ENCODE peak calls at places on chromosomes 11 and 22, in five cellular contexts. S is GM12878, H is A549, P is HepG2, O is K562. R is an unnamed sample.

GRCh38 chr22:42202048-42202447 is 68.4 kb downstream of the TCF20 start:
- DNase-seq in S (no peak), H (no peak), P (no peak), O (no peak), R (no peak)

GRCh38 chr11:8235925-8236324 is 27.8 kb downstream of the LMO1 start:
- DNase-seq in S (no peak), H (no peak), P (no peak), O (no peak), R (no peak)

GRCh38 chr11:70176940-70177689 is 26.0 kb upstream of the FADD start:
- DNase-seq in S (no peak), H (peak; percentile 53), P (peak; percentile 13), O (peak; percentile 90), R (peak; percentile 82)

GRCh38 chr22:49783036-49783746 is 44.5 kb downstream of the BRD1 start:
- DNase-seq in S (no peak), H (no peak), P (no peak), O (no peak), R (no peak)

GRCh38 chr11:78420796-78421209 is 3.2 kb upstream of the GAB2 start:
- DNase-seq in S (no peak), H (no peak), P (no peak), O (no peak), R (no peak)

GRCh38 chr11:1825785-1826451 is 8.9 kb upstream of the SYT8 start:
- DNase-seq in S (no peak), H (no peak), P (no peak), O (no peak), R (no peak)

GRCh38 chr11:71183878-71184277 is 68.5 kb downstream of the SHANK2 start:
- DNase-seq in S (no peak), H (no peak), P (no peak), O (no peak), R (no peak)

GRCh38 chr11:60657880-60658279 is 41.5 kb upstream of the MS4A8 start:
- DNase-seq in S (no peak), H (peak; percentile 16), P (peak; percentile 28), O (no peak), R (peak; percentile 11)

GRCh38 chr11:133656100-133656635 is 123.9 kb upstream of the OPCML start:
- DNase-seq in S (no peak), H (no peak), P (no peak), O (no peak), R (no peak)

GRCh38 chr22:45892681-45893461 is 84.1 kb downstream of the WNT7B start:
- DNase-seq in S (no peak), H (no peak), P (no peak), O (no peak), R (no peak)

GRCh38 chr11:75100314-75100713 is 3.6 kb upstream of the OR2AT4 start:
- DNase-seq in S (peak; percentile 78), H (peak; percentile 87), P (no peak), O (peak; percentile 68), R (no peak)

GRCh38 chr11:61124574-61125309 is 22.5 kb downstream of the CD5 start:
- DNase-seq in S (no peak), H (no peak), P (no peak), O (no peak), R (no peak)

GRCh38 chr11:95922536-95923440 is 1.1 kb downstream of the MTMR2 start:
- DNase-seq in S (no peak), H (no peak), P (no peak), O (no peak), R (no peak)

DNA sequence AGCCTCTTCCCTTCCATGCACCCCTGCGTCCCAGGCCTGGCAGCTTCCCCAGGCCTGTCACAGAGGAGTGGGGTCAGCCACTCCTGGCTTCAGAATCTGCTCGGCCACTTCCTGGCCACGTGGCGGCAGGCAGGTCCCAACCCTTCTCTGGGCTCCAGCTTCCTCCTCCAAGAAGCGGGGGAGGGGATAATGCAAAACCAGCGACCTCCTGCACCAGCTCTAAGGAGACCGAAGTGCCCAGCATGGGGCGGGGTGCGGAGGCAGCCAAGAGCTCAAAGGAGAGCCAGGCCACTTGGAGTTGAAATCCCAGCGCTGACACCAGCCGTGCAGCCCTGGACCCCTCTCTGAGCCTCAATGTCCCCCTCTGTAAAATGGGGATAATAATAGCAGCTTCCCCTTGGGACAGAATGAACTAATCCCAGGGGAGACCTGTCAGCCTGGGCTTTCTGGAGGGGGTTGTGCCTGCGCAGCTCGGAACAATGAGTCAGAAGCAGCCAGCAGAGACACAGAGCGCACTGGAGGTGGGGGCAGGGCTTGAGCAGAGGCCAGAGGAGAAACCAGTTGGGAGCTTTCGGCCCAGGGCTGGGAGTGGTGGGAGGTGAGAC is 22.8 kb upstream of the PICK1 start:
- DNase-seq in S (peak; percentile 15), H (peak; percentile 82), P (peak; percentile 50), O (peak; percentile 81), R (peak; percentile 84)
- TF ChIP-seq JUNB in S (no peak), H (no peak), P (no peak), O (no peak), R (no peak)

GRCh38 chr11:73070653-73071052 is 71.5 kb downstream of the FCHSD2 start:
- DNase-seq in S (no peak), H (no peak), P (no peak), O (no peak), R (no peak)

GRCh38 chr11:73077454-73077853 is 64.7 kb downstream of the FCHSD2 start:
- DNase-seq in S (no peak), H (no peak), P (no peak), O (no peak), R (no peak)

GRCh38 chr11:73078631-73079030 is 63.5 kb downstream of the FCHSD2 start:
- DNase-seq in S (no peak), H (no peak), P (no peak), O (no peak), R (no peak)

GRCh38 chr11:73072935-73073481 is 69.1 kb downstream of the FCHSD2 start:
- DNase-seq in S (peak; percentile 72), H (peak; percentile 75), P (no peak), O (no peak), R (no peak)
- TF ChIP-seq JUNB in S (peak; percentile 76), H (no peak), P (no peak), O (no peak), R (no peak)

GRCh38 chr11:126502159-126502558 is 146.7 kb downstream of the ST3GAL4 start:
- DNase-seq in S (no peak), H (no peak), P (no peak), O (no peak), R (no peak)
- TF ChIP-seq JUNB in S (no peak), H (no peak), P (no peak), O (no peak), R (no peak)

GRCh38 chr11:102495161-102496042 is 35.1 kb downstream of the MMP7 start:
- DNase-seq in S (peak; percentile 79), H (peak; percentile 86), P (peak; percentile 86), O (peak; percentile 60), R (peak; percentile 90)

GRCh38 chr11:102493524-102493923 is 37.0 kb downstream of the MMP7 start:
- DNase-seq in S (no peak), H (no peak), P (peak; percentile 33), O (no peak), R (no peak)

GRCh38 chr11:102494216-102494615 is 36.3 kb downstream of the MMP7 start:
- DNase-seq in S (no peak), H (peak; percentile 89), P (peak; percentile 94), O (no peak), R (no peak)

GRCh38 chr11:102500829-102501228 is 29.7 kb downstream of the MMP7 start:
- DNase-seq in S (no peak), H (no peak), P (no peak), O (no peak), R (no peak)

GRCh38 chr11:102497061-102497460 is 33.5 kb downstream of the MMP7 start:
- DNase-seq in S (no peak), H (no peak), P (no peak), O (no peak), R (no peak)
- TF ChIP-seq JUNB in S (no peak), H (no peak), P (no peak), O (no peak), R (no peak)

GRCh38 chr11:27718346-27718852 is 18.1 kb upstream of the BDNF start:
- DNase-seq in S (no peak), H (peak; percentile 93), P (no peak), O (no peak), R (peak; percentile 93)
- TF ChIP-seq JUNB in S (no peak), H (no peak), P (no peak), O (no peak), R (no peak)

GRCh38 chr11:38019072-38019775 is 1421.2 kb upstream of the RAG2 start:
- DNase-seq in S (no peak), H (peak; percentile 1), P (peak; percentile 0), O (no peak), R (peak; percentile 20)

GRCh38 chr11:38013157-38013556 is 1415.1 kb upstream of the RAG2 start:
- DNase-seq in S (no peak), H (no peak), P (no peak), O (no peak), R (no peak)

DNA sequence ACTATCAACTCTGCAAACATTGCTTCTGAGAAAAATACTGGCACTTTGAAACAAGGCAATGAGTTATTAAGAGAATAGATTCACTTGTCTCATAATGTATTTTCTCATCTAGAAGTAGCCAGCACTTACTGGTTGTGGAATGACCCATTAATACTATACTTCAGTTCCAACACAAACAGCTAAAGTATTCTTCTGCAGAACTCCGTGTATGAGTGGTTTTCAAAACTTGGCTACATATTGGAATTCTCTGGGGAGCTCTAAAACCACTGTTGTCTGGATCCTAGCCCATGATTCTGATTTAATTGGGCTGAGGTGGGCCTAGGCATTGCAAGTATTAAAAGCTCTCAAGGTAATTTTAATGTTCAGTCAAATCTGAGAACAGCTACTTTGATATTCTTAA is 1416.4 kb upstream of the RAG2 start:
- DNase-seq in S (no peak), H (no peak), P (no peak), O (no peak), R (no peak)
- TF ChIP-seq JUNB in S (no peak), H (no peak), P (no peak), O (no peak), R (no peak)

GRCh38 chr22:23762866-23763578 is at the start of gene C22orf15:
- DNase-seq in S (no peak), H (no peak), P (no peak), O (peak; percentile 30), R (peak; percentile 91)

GRCh38 chr22:23767303-23767672 is 484 bp downstream of the CHCHD10 start:
- DNase-seq in S (no peak), H (no peak), P (no peak), O (no peak), R (no peak)

GRCh38 chr22:23760056-23760455 is 2.7 kb upstream of the C22orf15 start:
- DNase-seq in S (no peak), H (no peak), P (no peak), O (no peak), R (no peak)

GRCh38 chr22:23764931-23765881 is 2.4 kb downstream of the C22orf15 start:
- DNase-seq in S (no peak), H (no peak), P (no peak), O (no peak), R (no peak)

GRCh38 chr22:23763579-23764331 is 965 bp downstream of the C22orf15 start:
- DNase-seq in S (no peak), H (no peak), P (no peak), O (peak; percentile 23), R (peak; percentile 69)
- TF ChIP-seq JUNB in S (no peak), H (no peak), P (no peak), O (no peak), R (no peak)

GRCh38 chr22:35314161-35314942 is 14.7 kb downstream of the TOM1 start:
- DNase-seq in S (no peak), H (no peak), P (no peak), O (no peak), R (peak; percentile 51)
- TF ChIP-seq JUNB in S (no peak), H (no peak), P (no peak), O (no peak), R (no peak)

R was measured in GM23338.